ENCODE peak calls at places on chromosomes 12 and 14, in ten cellular contexts. E is ovary; U is left cardiac atrium; C is sciatic nerve; T is activated naive CD8-positive, alpha-beta T cell treated with anti-CD3 and anti-CD28 coated beads, Interleukin-2, amount 50 U/mL, for 16 hours; D is heart right ventricle; L is aorta; G is kidney tubule cell; P is EL; R is GM06990. K is an unnamed sample.

GRCh38 chr12:1130164-1130563 is 139.1 kb downstream of the ERC1 start:
- DNase-seq in E (no peak), U (no peak), C (no peak), T (no peak), D (no peak), L (no peak), G (peak), P (peak), R (no peak), K (no peak)

GRCh38 chr14:50008562-50009355 is 107.6 kb downstream of the VCPKMT start:
- DNase-seq in E (no peak), U (no peak), C (no peak), T (no peak), D (no peak), L (no peak), G (no peak), P (peak), R (no peak), K (peak)

GRCh38 chr12:132597333-132598283 is 12.8 kb downstream of the LRCOL1 start:
- DNase-seq in E (no peak), U (no peak), C (no peak), T (no peak), D (peak), L (no peak), G (peak), P (peak), R (no peak), K (no peak)

GRCh38 chr14:73236752-73237218 is 521 bp upstream of the PAPLN start:
- DNase-seq in E (no peak), U (no peak), C (no peak), T (no peak), D (no peak), L (no peak), G (no peak), P (no peak), R (no peak), K (no peak)

GRCh38 chr12:57133013-57133569 is 4.8 kb downstream of the LRP1 start:
- DNase-seq in E (no peak), U (no peak), C (no peak), T (no peak), D (no peak), L (no peak), G (no peak), P (peak), R (no peak), K (no peak)

GRCh38 chr12:103855036-103855712 is 14.1 kb upstream of the NT5DC3 start:
- DNase-seq in E (no peak), U (no peak), C (no peak), T (no peak), D (no peak), L (no peak), G (no peak), P (peak), R (no peak), K (no peak)

GRCh38 chr14:68782091-68782981 is 10.5 kb downstream of the ZFP36L1 start:
- DNase-seq in E (no peak), U (no peak), C (no peak), T (no peak), D (no peak), L (no peak), G (no peak), P (no peak), R (no peak), K (peak)

GRCh38 chr12:112170376-112170775 is 45.0 kb downstream of the TRAFD1 start:
- DNase-seq in E (no peak), U (peak), C (peak), T (no peak), D (no peak), L (no peak), G (no peak), P (peak), R (no peak), K (no peak)

GRCh38 chr14:67187210-67187609 is 2.0 kb upstream of the GARIN2 start:
- DNase-seq in E (no peak), U (no peak), C (no peak), T (no peak), D (no peak), L (no peak), G (peak), P (peak), R (no peak), K (no peak)

GRCh38 chr12:47735649-47736048 is 10.4 kb upstream of the ENDOU start:
- DNase-seq in E (no peak), U (peak), C (no peak), T (no peak), D (no peak), L (no peak), G (no peak), P (no peak), R (no peak), K (no peak)

GRCh38 chr14:73452341-73453191 is 5.8 kb downstream of the NUMB start:
- DNase-seq in E (no peak), U (no peak), C (no peak), T (no peak), D (no peak), L (no peak), G (peak), P (peak), R (no peak), K (no peak)

GRCh38 chr12:101781834-101782543 is 42.7 kb upstream of the SYCP3 start:
- DNase-seq in E (no peak), U (no peak), C (no peak), T (no peak), D (no peak), L (no peak), G (no peak), P (peak), R (no peak), K (no peak)